ENCODE peak calls at places on chromosomes 1 and 21, in ten cellular contexts. G is A549, O is tibial nerve, F is K562, R is sigmoid colon, Q is ovary, A is esophagus muscularis mucosa, V is transverse colon, Z is stomach, T is H1. S is an unnamed sample.

GRCh38 chr1:193629875-193630274 is 443.5 kb upstream of the B3GALT2 start:
- DNase-seq in G (no peak), O (peak), F (no peak), R (no peak), Q (no peak), A (no peak), V (no peak), Z (no peak), T (no peak), S (no peak)

GRCh38 chr21:16117331-16117730 is 387.5 kb downstream of the USP25 start:
- DNase-seq in G (no peak), O (no peak), F (no peak), R (no peak), Q (no peak), A (no peak), V (no peak), Z (no peak), T (no peak), S (no peak)

GRCh38 chr1:236130372-236130771 is 12.0 kb upstream of the GPR137B start:
- DNase-seq in G (no peak), O (no peak), F (no peak), R (no peak), Q (no peak), A (no peak), V (no peak), Z (no peak), T (no peak), S (no peak)

GRCh38 chr21:33478858-33479678 is 706 bp downstream of the TMEM50B start:
- DNase-seq in G (no peak), O (no peak), F (peak), R (no peak), Q (peak), A (no peak), V (peak), Z (peak), T (peak), S (peak)

GRCh38 chr1:201538618-201539551 is at the start of gene NAV1:
- DNase-seq in G (peak), O (peak), F (peak), R (peak), Q (peak), A (no peak), V (peak), Z (peak), T (peak), S (peak)

GRCh38 chr1:225849905-225850304 is 32.3 kb downstream of the TMEM63A start:
- DNase-seq in G (no peak), O (no peak), F (peak), R (no peak), Q (peak), A (no peak), V (peak), Z (peak), T (no peak), S (peak)

GRCh38 chr1:245717611-245718010 is 562.8 kb downstream of the KIF26B start:
- DNase-seq in G (no peak), O (no peak), F (no peak), R (no peak), Q (no peak), A (no peak), V (no peak), Z (no peak), T (no peak), S (no peak)

GRCh38 chr1:93669369-93669768 is 12.3 kb downstream of the BCAR3 start:
- DNase-seq in G (no peak), O (no peak), F (no peak), R (no peak), Q (no peak), A (no peak), V (no peak), Z (no peak), T (no peak), S (no peak)

GRCh38 chr1:184296466-184297243 is 90.2 kb upstream of the C1orf21 start:
- DNase-seq in G (no peak), O (peak), F (no peak), R (peak), Q (peak), A (no peak), V (peak), Z (peak), T (no peak), S (no peak)

GRCh38 chr1:67689267-67690017 is 4.4 kb downstream of the GADD45A start:
- DNase-seq in G (no peak), O (no peak), F (peak), R (no peak), Q (no peak), A (no peak), V (no peak), Z (no peak), T (no peak), S (no peak)

GRCh38 chr1:106498238-106498637 is 558.2 kb upstream of the PRMT6 start:
- DNase-seq in G (no peak), O (no peak), F (no peak), R (no peak), Q (no peak), A (no peak), V (no peak), Z (no peak), T (no peak), S (no peak)

GRCh38 chr1:233868461-233868860 is 36.0 kb upstream of the SLC35F3 start:
- DNase-seq in G (no peak), O (no peak), F (no peak), R (no peak), Q (no peak), A (no peak), V (no peak), Z (no peak), T (no peak), S (no peak)

GRCh38 chr1:35884934-35885333 is 1.9 kb downstream of the AGO1 start:
- DNase-seq in G (no peak), O (no peak), F (no peak), R (no peak), Q (no peak), A (no peak), V (no peak), Z (no peak), T (no peak), S (no peak)

GRCh38 chr1:90989990-90990389 is 31.8 kb downstream of the ZNF644 start:
- DNase-seq in G (no peak), O (no peak), F (no peak), R (no peak), Q (no peak), A (no peak), V (no peak), Z (no peak), T (no peak), S (no peak)

GRCh38 chr1:66360285-66360724 is 173.6 kb upstream of the SGIP1 start:
- DNase-seq in G (no peak), O (no peak), F (peak), R (no peak), Q (no peak), A (no peak), V (no peak), Z (no peak), T (no peak), S (no peak)

GRCh38 chr21:42550817-42551216 is 37.2 kb downstream of the SLC37A1 start:
- DNase-seq in G (no peak), O (no peak), F (no peak), R (no peak), Q (no peak), A (no peak), V (peak), Z (peak), T (no peak), S (no peak)

GRCh38 chr21:37532868-37533780 is 166.6 kb downstream of the DYRK1A start:
- DNase-seq in G (peak), O (no peak), F (peak), R (no peak), Q (no peak), A (peak), V (no peak), Z (peak), T (peak), S (peak)

GRCh38 chr21:29449306-29449940 is 150.7 kb downstream of the BACH1 start:
- DNase-seq in G (no peak), O (no peak), F (no peak), R (no peak), Q (no peak), A (no peak), V (no peak), Z (no peak), T (no peak), S (no peak)

GRCh38 chr21:44286086-44286715 is 525 bp downstream of the AIRE start:
- DNase-seq in G (no peak), O (no peak), F (no peak), R (no peak), Q (no peak), A (no peak), V (no peak), Z (no peak), T (no peak), S (peak)

GRCh38 chr1:71587961-71588360 is 507.1 kb upstream of the ZRANB2 start:
- DNase-seq in G (no peak), O (no peak), F (no peak), R (no peak), Q (no peak), A (no peak), V (no peak), Z (no peak), T (no peak), S (no peak)

GRCh38 chr1:44339731-44340130 is 15.3 kb downstream of the ERI3 start:
- DNase-seq in G (no peak), O (no peak), F (no peak), R (no peak), Q (no peak), A (no peak), V (no peak), Z (no peak), T (no peak), S (no peak)

GRCh38 chr1:115727706-115728249 is 40.7 kb downstream of the CASQ2 start:
- DNase-seq in G (no peak), O (peak), F (no peak), R (peak), Q (peak), A (no peak), V (peak), Z (peak), T (no peak), S (peak)

GRCh38 chr1:61079898-61080336 is 2.4 kb upstream of the NFIA start:
- DNase-seq in G (no peak), O (peak), F (peak), R (peak), Q (peak), A (peak), V (peak), Z (peak), T (peak), S (peak)

GRCh38 chr1:101996830-101997485 is at the start of gene OLFM3:
- DNase-seq in G (no peak), O (no peak), F (no peak), R (no peak), Q (no peak), A (no peak), V (no peak), Z (no peak), T (peak), S (no peak)

GRCh38 chr1:5198328-5198727 is 543.9 kb downstream of the AJAP1 start:
- DNase-seq in G (no peak), O (no peak), F (no peak), R (no peak), Q (no peak), A (no peak), V (no peak), Z (no peak), T (no peak), S (no peak)

GRCh38 chr1:209594440-209594839 is 10.9 kb downstream of the CAMK1G start:
- DNase-seq in G (no peak), O (no peak), F (no peak), R (no peak), Q (no peak), A (no peak), V (no peak), Z (no peak), T (no peak), S (no peak)

GRCh38 chr1:109975718-109976117 is 8.8 kb upstream of the AHCYL1 start:
- DNase-seq in G (no peak), O (no peak), F (no peak), R (no peak), Q (no peak), A (no peak), V (no peak), Z (no peak), T (no peak), S (no peak)
- H3K27ac ChIP-seq in G (peak), O (no peak), F (no peak), R (no peak), Q (no peak), A (no peak), V (no peak), Z (no peak), T (no peak), S (no peak)

DNA sequence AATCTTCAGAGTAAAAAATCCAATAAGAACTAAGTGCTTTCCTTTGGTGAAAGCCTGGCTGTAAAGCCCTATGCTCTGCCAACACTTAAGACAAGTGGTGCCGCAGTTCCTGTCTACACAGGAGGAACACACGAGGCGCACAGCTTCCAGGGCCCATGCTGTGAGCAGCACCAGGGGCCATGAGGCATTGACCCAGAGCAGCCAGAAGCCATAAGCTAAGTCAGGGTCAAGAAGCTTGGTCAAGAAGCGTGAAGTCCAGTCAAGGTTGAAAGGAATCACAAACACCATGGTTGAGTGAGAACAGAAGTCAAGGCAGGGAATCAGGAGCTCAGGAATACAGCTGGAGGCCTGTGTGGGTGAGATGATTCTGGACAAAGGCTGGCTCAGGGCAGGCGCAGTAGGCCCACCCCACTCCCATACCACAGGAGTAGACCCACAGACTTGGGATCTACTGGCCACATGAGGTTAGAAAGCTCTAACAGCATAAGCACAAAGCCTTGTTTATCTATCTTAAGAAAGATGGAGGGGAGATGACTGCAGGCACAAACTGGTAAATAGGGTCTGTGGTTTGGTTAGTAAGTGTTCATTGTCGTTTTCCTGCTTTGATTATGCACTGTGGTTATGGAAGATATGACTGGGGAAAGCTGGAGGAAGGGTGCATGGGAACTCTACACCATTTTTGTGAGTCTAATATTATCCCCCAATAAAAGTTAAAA is 42.9 kb upstream of the RCAN3 start:
- DNase-seq in G (no peak), O (no peak), F (no peak), R (no peak), Q (no peak), A (no peak), V (no peak), Z (no peak), T (no peak), S (no peak)
- TF ChIP-seq EP300 in G (no peak), O (no peak), F (no peak), R (no peak), Q (no peak), A (no peak), V (no peak), Z (no peak), T (no peak), S (no peak)

DNA sequence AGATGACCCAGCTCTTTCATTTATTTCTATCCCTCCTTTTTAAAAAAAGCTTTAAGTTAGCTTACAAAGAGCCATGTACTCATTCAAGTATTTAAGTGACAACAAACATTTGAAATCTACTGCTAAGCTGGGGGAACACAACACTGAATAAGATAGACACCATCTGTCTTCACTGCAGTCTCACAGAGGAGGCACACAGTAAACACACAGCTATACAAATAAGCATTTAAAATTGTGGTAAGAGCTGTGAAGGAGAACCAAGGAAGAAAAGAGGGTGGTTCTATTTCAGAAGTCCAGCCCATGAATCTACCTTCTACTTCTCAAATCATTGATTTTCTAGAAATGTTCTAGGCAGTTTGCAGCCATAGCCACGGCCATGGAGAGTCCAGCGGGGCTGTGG is 28.1 kb downstream of the PRDM2 start:
- DNase-seq in G (no peak), O (no peak), F (no peak), R (no peak), Q (no peak), A (no peak), V (no peak), Z (no peak), T (no peak), S (no peak)
- TF ChIP-seq POLR2A in G (no peak), O (no peak), F (no peak), R (no peak), Q (no peak), A (no peak), V (no peak), Z (no peak), T (no peak), S (no peak)

GRCh38 chr21:25961042-25961441 is 209.5 kb downstream of the APP start:
- DNase-seq in G (no peak), O (no peak), F (no peak), R (no peak), Q (no peak), A (no peak), V (no peak), Z (no peak), T (no peak), S (no peak)

GRCh38 chr21:25964926-25965325 is 205.6 kb downstream of the APP start:
- DNase-seq in G (no peak), O (no peak), F (no peak), R (no peak), Q (no peak), A (no peak), V (no peak), Z (no peak), T (no peak), S (no peak)

GRCh38 chr21:25963186-25963585 is 207.4 kb downstream of the APP start:
- DNase-seq in G (peak), O (no peak), F (no peak), R (no peak), Q (no peak), A (no peak), V (peak), Z (no peak), T (no peak), S (peak)

GRCh38 chr21:25966308-25966707 is 204.3 kb downstream of the APP start:
- DNase-seq in G (no peak), O (no peak), F (no peak), R (no peak), Q (no peak), A (no peak), V (no peak), Z (no peak), T (no peak), S (no peak)

DNA sequence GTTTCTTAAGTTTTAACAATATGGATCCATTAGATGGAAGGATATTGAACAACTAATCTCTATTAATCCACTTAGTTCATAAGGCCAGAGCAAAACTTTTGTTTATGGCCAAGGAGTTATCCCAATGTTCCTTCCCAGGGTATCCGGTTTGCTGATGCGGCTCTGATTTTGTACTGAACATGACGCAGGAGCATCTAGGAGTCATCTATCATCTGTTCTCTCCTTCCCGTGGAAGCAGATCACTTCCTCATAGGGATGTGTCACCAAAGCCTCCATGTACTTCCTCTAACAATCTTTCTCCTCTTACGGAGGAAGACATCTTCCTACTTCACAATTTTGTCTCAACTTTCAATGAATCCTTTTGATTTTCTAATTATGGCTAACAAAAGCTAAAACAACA is 206.6 kb downstream of the APP start:
- DNase-seq in G (no peak), O (peak), F (no peak), R (no peak), Q (no peak), A (no peak), V (no peak), Z (no peak), T (no peak), S (peak)
- H3K27ac ChIP-seq in G (peak), O (peak), F (no peak), R (peak), Q (no peak), A (peak), V (peak), Z (peak), T (no peak), S (peak)

S was measured in upper lobe of left lung.